ENCODE peak calls at places on chromosomes 1 and 21, in six cellular contexts. R, X, T, E, Q and N are unnamed samples.

GRCh38 chr1:156815307-156815826 is 1.3 kb downstream of the SH2D2A start:
- DNase-seq in X (peak), Q (peak), E (no peak), R (no peak), T (peak), N (peak)

GRCh38 chr1:1168156-1168450 is 5.6 kb upstream of the TTLL10 start:
- DNase-seq in R (peak), X (no peak), Q (no peak), T (peak), E (no peak), N (peak)

GRCh38 chr1:31705080-31705866 is 1.5 kb upstream of the COL16A1 start:
- DNase-seq in E (peak), X (peak), Q (peak), R (no peak), T (peak), N (peak)

GRCh38 chr21:33552999-33553598 is 10.3 kb downstream of the SON start:
- DNase-seq in E (no peak), R (no peak), Q (no peak), X (no peak), T (no peak), N (no peak)

GRCh38 chr1:168504064-168504837 is 39.5 kb downstream of the XCL2 start:
- DNase-seq in Q (no peak), R (peak), E (peak), X (no peak), T (peak), N (peak)

GRCh38 chr1:145885738-145886287 is at the start of gene ANKRD35:
- DNase-seq in E (peak), T (peak), X (peak), Q (peak), R (peak), N (peak)

GRCh38 chr1:100866041-100866900 is 28.4 kb downstream of the EXTL2 start:
- DNase-seq in E (no peak), Q (no peak), R (no peak), X (no peak), T (no peak), N (no peak)

GRCh38 chr21:17494051-17494450 is 18.8 kb upstream of the CXADR start:
- DNase-seq in E (no peak), R (no peak), Q (no peak), X (no peak), T (no peak), N (no peak)

GRCh38 chr1:107184888-107185287 is 44.0 kb downstream of the NTNG1 start:
- DNase-seq in Q (no peak), E (no peak), R (no peak), X (no peak), T (no peak), N (no peak)

GRCh38 chr1:34645919-34646318 is 108.9 kb upstream of the GJB5 start:
- DNase-seq in T (no peak), E (no peak), X (no peak), R (no peak), Q (no peak), N (no peak)

GRCh38 chr1:222404710-222405109 is 143.2 kb downstream of the HHIPL2 start:
- DNase-seq in E (no peak), T (no peak), X (no peak), R (no peak), Q (no peak), N (no peak)

GRCh38 chr21:33543505-33544129 is 779 bp downstream of the SON start:
- DNase-seq in X (peak), R (peak), E (peak), Q (no peak), T (peak), N (peak)

GRCh38 chr1:38611661-38612211 is 247.8 kb downstream of the RRAGC start:
- DNase-seq in T (no peak), Q (no peak), R (no peak), X (no peak), E (no peak), N (no peak)

GRCh38 chr1:227759345-227760300 is 24.4 kb downstream of the SNAP47 start:
- DNase-seq in Q (peak), T (peak), E (no peak), X (peak), R (no peak), N (peak)

GRCh38 chr1:208043690-208044089 is 132.8 kb upstream of the CD34 start:
- DNase-seq in T (no peak), R (peak), E (no peak), X (peak), Q (peak), N (no peak)

GRCh38 chr1:175124842-175125241 is 57.2 kb downstream of the TNN start:
- DNase-seq in E (peak), R (no peak), Q (no peak), X (no peak), T (no peak), N (no peak)

GRCh38 chr1:25725482-25725881 is 74.5 kb upstream of the SELENON start:
- DNase-seq in T (no peak), R (no peak), X (no peak), E (no peak), Q (no peak), N (no peak)
- TF ChIP-seq CTCF in T (no peak), R (no peak), X (no peak), E (no peak), Q (no peak), N (no peak)

GRCh38 chr1:61486783-61487505 is 238.0 kb downstream of the TM2D1 start:
- DNase-seq in T (no peak), Q (no peak), E (no peak), X (no peak), R (no peak), N (no peak)
- TF ChIP-seq CTCF in T (no peak), Q (no peak), E (no peak), X (no peak), R (no peak), N (no peak)

DNA sequence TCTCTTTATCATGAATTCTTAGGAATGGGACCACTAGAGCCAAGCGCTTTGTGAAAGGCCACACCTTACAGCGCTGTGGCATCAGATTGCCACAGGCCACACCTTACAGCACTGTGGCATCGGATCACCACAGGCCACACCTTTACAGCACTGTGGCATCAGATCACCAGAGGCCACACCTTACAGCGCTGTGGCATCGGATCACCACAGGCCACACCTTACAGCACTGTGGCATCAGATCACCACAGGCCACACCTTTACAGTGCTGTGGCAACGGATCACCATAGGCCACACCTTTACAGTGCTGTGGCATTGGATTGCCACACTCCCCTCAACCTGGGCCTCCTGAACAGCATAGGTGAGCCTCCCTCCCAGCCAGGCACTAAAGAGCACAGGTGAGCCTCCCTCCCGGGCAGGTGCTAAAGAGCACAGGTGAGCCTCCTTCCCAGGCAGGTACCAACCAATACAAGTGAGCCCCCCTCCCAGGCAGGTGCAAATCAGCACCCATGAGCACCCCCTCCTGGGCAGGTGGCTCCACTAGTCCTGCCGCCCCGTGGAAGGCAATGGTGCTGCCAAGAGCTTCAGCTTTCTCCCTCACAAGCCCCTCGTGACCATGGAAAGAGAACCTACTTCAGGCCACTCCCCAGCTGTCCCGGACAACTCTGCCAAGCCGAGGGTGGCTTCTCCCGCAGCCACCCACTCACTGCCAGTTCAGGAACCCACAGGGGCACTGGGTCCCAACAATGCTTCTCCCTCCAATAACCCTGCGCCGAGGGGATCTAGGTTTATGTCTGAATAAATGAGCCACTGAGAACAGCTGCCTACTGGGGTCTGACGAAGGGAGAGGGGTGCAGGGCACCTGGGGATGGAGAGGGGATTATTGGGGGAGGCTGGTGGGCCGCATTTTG is 46.7 kb downstream of the PRDM15 start:
- DNase-seq in T (no peak), Q (no peak), E (peak), R (no peak), X (no peak), N (no peak)
- TF ChIP-seq CTCF in T (no peak), Q (no peak), E (no peak), R (no peak), X (no peak), N (no peak)

GRCh38 chr1:164602480-164603093 is 43.6 kb downstream of the PBX1 start:
- DNase-seq in T (peak), E (no peak), R (peak), X (peak), Q (peak), N (peak)
- TF ChIP-seq CTCF in T (no peak), E (no peak), R (no peak), X (no peak), Q (no peak), N (no peak)

GRCh38 chr1:25486602-25487001 is 55.9 kb downstream of the MACO1 start:
- DNase-seq in R (no peak), Q (no peak), E (no peak), T (no peak), X (no peak), N (no peak)

GRCh38 chr1:25487628-25488027 is 55.8 kb upstream of the LDLRAP1 start:
- DNase-seq in E (no peak), T (no peak), Q (no peak), R (no peak), X (no peak), N (no peak)

GRCh38 chr1:25494952-25495351 is 48.5 kb upstream of the LDLRAP1 start:
- DNase-seq in T (no peak), Q (no peak), X (no peak), R (no peak), E (no peak), N (no peak)

GRCh38 chr1:25492323-25492722 is 51.1 kb upstream of the LDLRAP1 start:
- DNase-seq in Q (no peak), T (no peak), X (no peak), E (no peak), R (no peak), N (no peak)
- TF ChIP-seq CTCF in Q (no peak), T (no peak), X (no peak), E (no peak), R (no peak), N (no peak)

DNA sequence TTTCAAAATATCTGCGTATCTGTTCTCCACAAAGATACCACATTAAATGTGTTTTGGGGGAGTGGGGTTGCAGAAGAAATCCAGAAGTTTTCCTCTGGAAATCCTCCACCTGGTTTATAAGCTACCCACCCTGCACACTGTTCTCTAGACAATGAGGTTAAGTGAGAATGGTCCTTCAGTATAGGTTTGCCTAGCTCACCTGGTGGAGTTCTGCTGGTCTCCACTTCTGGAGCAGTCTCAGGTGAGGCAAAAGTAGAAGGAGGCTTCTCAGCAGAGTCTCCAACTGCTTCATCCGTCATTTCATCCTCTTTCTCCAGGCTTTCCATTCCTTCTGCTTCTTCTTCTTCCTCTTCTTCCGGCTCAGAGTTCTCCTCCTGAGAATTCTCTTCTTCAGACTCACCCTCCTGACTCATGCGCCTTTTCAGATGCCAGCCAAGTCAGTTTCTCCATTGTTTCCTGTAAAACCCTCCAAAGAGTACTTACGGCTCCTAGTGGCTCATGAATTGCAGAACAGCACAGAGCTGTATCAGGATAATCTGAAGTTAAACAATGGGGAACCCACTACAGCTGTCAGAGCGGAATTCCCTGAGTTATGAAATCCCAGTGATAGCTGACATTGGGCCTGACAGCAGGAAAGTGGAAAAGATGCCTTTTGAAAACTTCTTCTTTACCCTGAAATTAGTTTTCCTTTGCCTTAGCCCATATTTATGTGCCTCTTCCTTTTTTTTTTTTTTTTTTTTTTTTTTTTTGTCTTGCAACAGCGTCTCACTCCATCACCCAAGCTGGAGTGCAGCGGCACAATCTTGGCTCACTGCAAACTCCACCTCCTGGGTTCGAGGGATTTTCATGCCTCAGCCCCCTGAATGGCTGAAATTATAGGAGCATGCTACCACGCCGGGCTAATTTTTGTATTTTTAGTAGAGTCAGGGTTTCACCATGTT is 38.5 kb downstream of the MSTO1 start:
- DNase-seq in R (no peak), E (no peak), Q (no peak), T (peak), X (no peak), N (no peak)
- TF ChIP-seq CTCF in R (peak), E (no peak), Q (peak), T (no peak), X (peak), N (peak)

DNA sequence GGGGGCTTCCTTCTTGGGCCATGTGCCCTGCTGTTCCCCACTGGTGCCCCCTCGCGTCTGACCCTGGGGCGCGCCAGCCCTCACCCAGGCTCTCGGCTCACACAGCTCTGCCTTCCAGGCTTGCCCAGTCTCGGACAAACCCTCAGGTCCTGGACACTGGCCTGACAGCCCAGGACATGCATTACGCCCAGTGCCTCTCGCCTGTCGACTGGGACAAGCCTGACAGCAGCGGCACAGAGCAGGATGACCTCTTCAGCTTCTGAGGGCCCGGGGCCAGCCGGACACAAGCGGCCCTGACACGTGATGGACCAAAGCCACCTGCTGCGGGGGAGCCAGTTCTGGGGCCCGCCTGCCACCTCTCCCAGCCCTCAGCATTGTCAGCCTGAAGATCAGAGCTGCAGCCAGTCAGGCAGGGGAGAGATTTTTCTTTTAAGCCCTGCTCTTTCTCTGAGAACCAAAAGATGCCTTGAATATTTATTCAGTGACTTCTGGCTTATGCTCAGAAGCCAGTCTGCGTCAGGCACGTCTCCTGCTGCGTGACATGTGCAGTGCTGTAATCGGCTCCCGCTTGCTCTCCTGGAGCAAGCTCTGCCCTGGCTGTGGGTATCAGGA is 23.4 kb downstream of the LDLRAP1 start:
- DNase-seq in Q (peak), X (peak), T (no peak), R (peak), E (no peak), N (peak)
- TF ChIP-seq CTCF in Q (no peak), X (no peak), T (no peak), R (no peak), E (no peak), N (no peak)

DNA sequence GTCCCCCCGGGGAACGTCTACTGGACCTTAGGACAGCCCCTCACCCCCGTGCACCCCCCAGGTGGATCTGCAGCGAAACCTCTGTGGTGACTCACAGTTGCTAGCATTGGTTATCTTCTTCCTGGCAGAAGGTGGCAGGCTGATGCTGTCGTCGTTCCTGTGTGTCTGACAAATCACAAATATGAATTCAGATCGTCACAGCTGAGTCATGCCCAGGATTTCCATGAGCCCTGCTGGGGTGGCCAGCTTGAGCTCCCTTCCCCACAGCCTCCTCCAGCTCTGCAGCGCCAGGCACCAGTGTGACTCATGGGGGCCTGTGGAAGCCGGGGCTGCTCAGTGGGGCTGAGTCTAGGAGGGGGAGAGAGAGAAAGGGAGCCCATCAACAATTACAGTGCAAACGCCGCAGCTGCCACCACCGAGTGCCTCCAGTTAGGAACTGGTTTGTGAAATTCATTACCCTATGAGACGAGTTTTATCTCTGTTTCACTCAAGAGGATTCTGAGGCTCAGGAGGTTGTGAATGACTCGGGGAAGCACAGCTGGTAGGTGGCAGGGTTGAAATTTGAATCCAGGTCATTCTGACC is 197.9 kb downstream of the DYRK1A start:
- DNase-seq in Q (peak), T (peak), X (peak), E (peak), R (peak), N (peak)
- TF ChIP-seq CTCF in Q (no peak), T (no peak), X (no peak), E (no peak), R (no peak), N (no peak)

DNA sequence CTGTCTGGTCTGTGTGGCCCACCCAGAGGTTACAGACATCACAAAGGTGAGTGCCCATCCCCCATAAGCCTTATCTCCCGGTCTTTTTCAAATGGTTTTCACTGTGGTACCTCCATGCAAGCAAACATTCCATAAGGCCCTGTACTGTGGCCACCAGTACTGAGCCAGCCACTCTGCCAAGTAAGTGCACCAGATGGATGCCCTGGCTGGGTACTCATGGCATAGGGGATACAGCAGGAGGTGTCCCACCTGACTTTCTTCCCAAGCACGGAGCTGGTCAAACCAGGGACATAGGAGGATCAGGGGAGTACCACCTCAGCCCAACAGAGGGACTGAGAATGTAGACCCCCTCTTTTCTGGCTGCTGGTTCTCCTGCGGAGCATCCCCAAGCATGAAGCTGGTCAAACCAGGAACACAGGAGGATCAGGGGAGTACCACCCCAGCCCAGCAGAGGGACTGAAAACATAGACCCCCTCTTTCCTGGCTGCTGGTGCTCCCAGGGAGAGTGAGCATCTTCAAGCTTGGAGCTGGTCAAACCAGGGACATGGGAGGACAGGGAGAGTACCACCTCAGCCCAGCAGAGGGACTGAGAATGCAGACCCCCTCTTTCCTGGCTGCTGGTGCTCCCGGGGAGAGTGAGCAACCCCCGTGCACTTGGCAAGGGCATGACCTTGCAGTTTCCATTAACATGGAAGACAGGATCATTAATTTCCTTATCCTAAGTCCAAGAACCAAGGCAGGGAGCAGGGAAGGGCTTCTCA is 81.8 kb upstream of the KLHDC7A start:
- DNase-seq in Q (no peak), T (no peak), R (no peak), X (no peak), E (no peak), N (no peak)
- TF ChIP-seq CTCF in Q (no peak), T (no peak), R (no peak), X (no peak), E (no peak), N (no peak)